ENCODE peak calls at places on chromosomes 7 and 10, in seven cellular contexts. A, V, W, B, I, N and X are unnamed samples.

GRCh38 chr7:130880668-130881067 is 146.7 kb upstream of the KLF14 start:
- DNase-seq in A (no peak), V (peak; percentile 38), W (no peak), B (no peak), I (no peak), N (no peak), X (no peak)

GRCh38 chr10:128576916-128577670 is 450.9 kb upstream of the MKI67 start:
- DNase-seq in A (no peak), V (no peak), W (no peak), B (no peak), I (no peak), N (no peak), X (no peak)

GRCh38 chr10:122998934-122999333 is 9.7 kb downstream of the IKZF5 start:
- DNase-seq in A (no peak), V (no peak), W (no peak), B (no peak), I (no peak), N (no peak), X (no peak)

GRCh38 chr7:80147543-80148376 is 13.1 kb downstream of the GNAI1 start:
- DNase-seq in A (no peak), V (peak; percentile 88), W (no peak), B (no peak), I (no peak), N (peak; percentile 47), X (no peak)

GRCh38 chr10:70956029-70956759 is 67.8 kb upstream of the PCBD1 start:
- DNase-seq in A (no peak), V (no peak), W (no peak), B (no peak), I (no peak), N (peak; percentile 19), X (no peak)

GRCh38 chr7:39946693-39947092 is 3.4 kb upstream of the CDK13 start:
- DNase-seq in A (peak; percentile 7), V (no peak), W (no peak), B (peak; percentile 31), I (no peak), N (peak; percentile 31), X (no peak)

GRCh38 chr10:30877111-30877510 is 154.6 kb downstream of the ZNF438 start:
- DNase-seq in A (no peak), V (peak; percentile 55), W (no peak), B (no peak), I (no peak), N (no peak), X (no peak)

GRCh38 chr10:17873946-17874345 is 64.8 kb downstream of the MRC1 start:
- DNase-seq in A (no peak), V (no peak), W (no peak), B (no peak), I (no peak), N (no peak), X (no peak)

GRCh38 chr10:59234814-59235429 is 58.5 kb downstream of the PHYHIPL start:
- DNase-seq in A (peak; percentile 29), V (peak; percentile 72), W (no peak), B (peak; percentile 16), I (peak; percentile 30), N (peak; percentile 44), X (no peak)

GRCh38 chr10:3471927-3472704 is 299.5 kb upstream of the PITRM1 start:
- DNase-seq in A (peak; percentile 19), V (peak; percentile 53), W (no peak), B (no peak), I (no peak), N (peak; percentile 43), X (no peak)

GRCh38 chr7:111855842-111856227 is 293.5 kb upstream of the IMMP2L start:
- DNase-seq in A (no peak), V (peak; percentile 13), W (no peak), B (no peak), I (no peak), N (peak; percentile 17), X (no peak)

DNA sequence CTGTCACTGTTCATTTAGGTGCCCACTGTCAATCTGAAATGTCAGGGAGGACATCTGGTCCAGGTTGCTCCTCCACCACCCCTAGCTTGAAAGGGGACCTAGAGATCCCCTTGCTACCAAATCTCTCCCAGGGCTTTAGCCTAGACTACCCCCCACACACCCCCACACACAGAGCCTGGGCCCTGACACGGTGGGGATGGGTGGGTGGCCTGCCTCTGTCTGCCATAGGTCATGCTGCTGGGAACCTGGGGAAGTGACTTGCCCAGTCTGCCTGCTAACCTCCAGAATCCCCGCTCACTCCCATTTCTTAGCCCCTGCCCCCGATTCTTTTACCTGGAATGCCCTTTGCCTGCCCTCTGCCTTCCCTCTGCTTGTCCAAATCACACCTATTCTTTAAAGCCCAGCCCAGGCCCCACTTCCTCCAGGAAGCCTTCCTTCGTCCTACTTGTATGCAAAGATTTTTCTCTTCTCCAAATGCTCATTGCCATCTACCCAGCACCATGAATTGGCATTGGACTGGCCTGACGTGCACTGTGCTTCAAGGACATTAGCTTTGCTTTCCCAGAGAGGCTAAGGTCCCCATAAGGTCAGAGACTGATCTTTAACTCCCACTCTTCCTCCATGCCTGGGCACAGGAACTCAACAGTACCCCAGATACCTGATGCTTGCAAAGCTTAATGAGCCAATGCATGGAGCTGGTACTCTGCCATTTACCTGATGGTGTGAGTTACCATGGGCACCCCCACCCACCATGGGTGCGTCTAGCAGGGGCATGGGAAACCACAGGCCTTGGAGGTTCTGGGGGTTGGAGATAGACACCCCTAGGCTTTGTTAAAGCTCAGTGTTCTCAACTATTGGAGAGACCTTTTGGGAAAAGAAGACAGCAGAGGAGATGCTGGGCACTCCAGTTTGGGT is 1.9 kb upstream of the SMARCD3 start:
- DNase-seq in A (no peak), V (no peak), W (no peak), B (no peak), I (no peak), N (no peak), X (no peak)
- H3K4me3 ChIP-seq in A (no peak overlapping the region), V (peak overlapping the region; percentile 98), W (no peak overlapping the region), B (no peak overlapping the region), I (peak overlapping the region; percentile 63), N (no peak overlapping the region), X (no peak overlapping the region)

DNA sequence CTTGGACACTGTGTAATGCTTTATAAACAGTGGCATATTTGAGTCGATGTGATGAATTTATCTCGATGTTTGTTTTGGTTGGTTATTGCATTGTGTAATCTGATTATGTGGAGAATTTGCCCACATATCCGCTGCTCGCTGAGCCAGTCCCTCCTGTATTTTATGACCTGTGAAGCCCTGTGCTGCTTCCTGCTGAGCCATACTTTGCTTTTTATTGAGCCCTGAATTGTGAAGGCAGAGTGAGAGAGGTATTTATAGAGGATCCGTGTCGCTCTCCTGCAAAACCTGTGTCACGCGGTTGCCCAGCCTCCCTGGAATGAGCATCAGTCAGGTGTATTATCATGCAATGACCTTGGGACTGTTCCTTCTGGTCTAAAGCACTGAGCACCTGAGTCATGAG is 253.7 kb downstream of the ARHGAP21 start:
- DNase-seq in A (no peak), V (no peak), W (no peak), B (no peak), I (no peak), N (no peak), X (no peak)
- H3K27ac ChIP-seq in A (no peak overlapping the region), V (no peak overlapping the region), W (no peak overlapping the region), B (no peak overlapping the region), I (no peak overlapping the region), N (no peak overlapping the region), X (no peak overlapping the region)

DNA sequence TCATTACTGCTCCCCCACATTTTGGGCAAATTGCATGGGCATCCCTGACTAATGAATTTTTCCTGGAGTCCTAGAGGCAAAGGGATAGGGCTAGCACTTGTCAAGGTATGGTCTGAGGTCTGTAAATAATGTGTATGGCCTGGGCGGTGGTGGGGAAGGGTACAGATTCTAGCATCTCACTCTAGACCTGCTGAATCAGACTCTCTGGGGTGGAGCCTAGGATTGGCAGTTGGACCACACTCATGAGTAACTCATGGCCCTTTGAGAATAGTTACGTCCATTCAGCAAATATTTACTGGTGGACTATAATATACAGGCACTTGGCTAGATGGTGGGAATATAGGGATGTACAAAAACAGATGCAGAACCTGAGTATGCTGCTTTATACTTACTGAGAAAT is 118.0 kb downstream of the CELF2 start:
- DNase-seq in A (no peak), V (peak; percentile 7), W (no peak), B (no peak), I (no peak), N (no peak), X (no peak)
- H3K4me1 ChIP-seq in A (no peaks in the 10 kb centered on the region), V (no peaks in the 10 kb centered on the region), W (no peaks in the 10 kb centered on the region), B (no peaks in the 10 kb centered on the region), I (peaks cover 14% of the 10 kb centered on the region), N (no peaks in the 10 kb centered on the region), X (no peaks in the 10 kb centered on the region)

DNA sequence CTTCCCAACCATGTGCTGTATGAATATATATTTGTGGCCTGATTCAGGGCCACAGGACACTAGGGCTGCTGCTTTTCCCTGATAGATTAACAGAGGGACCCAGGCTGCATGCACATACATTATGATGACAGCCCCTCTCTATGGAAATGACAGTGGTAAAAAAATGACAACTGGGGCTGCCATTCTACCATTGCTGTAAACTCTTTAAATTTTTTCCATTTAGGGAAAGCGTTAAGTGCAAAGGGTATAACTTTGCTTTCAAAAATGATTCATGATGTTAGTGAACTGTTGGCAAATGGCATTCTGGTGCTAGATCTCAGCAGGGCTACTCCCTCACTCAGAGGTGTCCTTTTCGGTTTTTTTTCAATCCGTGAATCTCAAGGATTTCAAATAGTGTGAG is 4.2 kb downstream of the CTBP2 start:
- DNase-seq in A (no peak), V (no peak), W (no peak), B (no peak), I (no peak), N (no peak), X (no peak)
- H3K4me3 ChIP-seq in A (no peak overlapping the region), V (no peak overlapping the region), W (no peak overlapping the region), B (no peak overlapping the region), I (no peak overlapping the region), N (peak overlapping the region; percentile 7), X (no peak overlapping the region)

DNA sequence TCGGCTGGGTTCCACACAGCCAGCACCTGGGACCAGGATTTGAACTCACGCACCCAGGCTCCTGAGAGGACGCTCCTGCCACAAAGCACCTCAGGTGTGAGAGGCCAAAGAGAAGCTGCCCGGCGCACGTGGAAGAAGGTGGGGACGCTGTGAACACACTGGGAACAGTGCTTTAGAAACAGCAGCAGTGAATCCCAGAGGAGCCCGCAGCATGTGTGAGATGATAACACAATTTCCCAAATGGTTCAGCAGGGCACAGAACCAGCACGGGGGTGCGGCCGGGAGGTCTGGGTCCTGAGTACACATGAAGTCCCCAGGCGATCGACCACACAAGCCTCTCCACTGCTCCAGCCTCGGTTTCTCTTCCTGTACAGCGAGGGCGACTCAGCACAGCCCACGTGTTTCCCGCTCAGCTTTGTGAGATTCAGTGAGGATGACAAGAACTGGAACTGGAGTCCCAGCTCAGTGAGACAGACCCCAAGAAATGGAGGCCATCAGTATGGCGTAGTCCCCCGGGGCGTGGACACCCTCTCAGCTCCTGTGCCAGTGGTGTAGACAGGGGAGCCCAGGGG is 188.3 kb downstream of the MAD1L1 start:
- DNase-seq in A (no peak), V (no peak), W (no peak), B (no peak), I (no peak), N (no peak), X (peak; percentile 35)
- H3K27ac ChIP-seq in A (no peak overlapping the region), V (no peak overlapping the region), W (no peak overlapping the region), B (no peak overlapping the region), I (no peak overlapping the region), N (no peak overlapping the region), X (no peak overlapping the region)

DNA sequence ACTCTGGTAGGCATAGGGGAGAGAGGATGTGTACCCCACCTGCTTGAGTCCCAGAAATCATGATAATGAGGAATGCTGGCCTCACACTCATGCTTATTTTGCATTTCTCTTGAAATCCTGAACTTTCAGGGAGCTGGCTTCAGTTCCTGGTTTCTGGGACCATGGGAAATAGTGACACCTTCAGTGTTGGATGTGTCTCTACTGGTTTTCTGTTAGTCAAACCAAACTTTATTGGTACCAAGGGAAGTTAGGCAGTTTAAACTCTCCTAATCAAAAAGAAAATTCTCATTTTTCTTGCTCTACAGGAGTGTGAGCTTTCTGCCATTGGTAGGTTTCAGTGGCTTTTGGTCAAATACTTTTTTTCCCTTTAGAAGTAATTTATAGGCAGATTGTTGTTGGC is 11.8 kb upstream of the PCGF5 start:
- DNase-seq in A (no peak), V (peak; percentile 23), W (no peak), B (no peak), I (no peak), N (peak; percentile 15), X (no peak)
- H3K4me1 ChIP-seq in A (peaks cover 37% of the 10 kb centered on the region), V (no peaks in the 10 kb centered on the region), W (no peaks in the 10 kb centered on the region), B (peaks cover 52% of the 10 kb centered on the region), I (peaks cover 21% of the 10 kb centered on the region), N (no peaks in the 10 kb centered on the region), X (peaks cover 3% of the 10 kb centered on the region)